ENCODE peak calls at places on chromosomes 6 and 20, in eight cellular contexts. E is PC-9; A is sigmoid colon; U is uterus; G is SJSA1; S is pancreas; D is effector memory CD4-positive, alpha-beta T cell; Q is transverse colon. L is an unnamed sample. For H3K4me1, the result is how much of the 10 kb centered on the place peaks cover.

GRCh38 chr6:84836366-84836765 is 72.0 kb upstream of the TBX18 start:
- DNase-seq in U (no peak), S (no peak), Q (no peak), D (no peak), G (no peak), E (no peak), A (no peak), L (no peak)

GRCh38 chr6:44333942-44334341 is 8.5 kb upstream of the SPATS1 start:
- DNase-seq in A (no peak), D (no peak), S (no peak), G (no peak), Q (no peak), E (no peak), U (no peak), L (no peak)

GRCh38 chr6:17536586-17536985 is 63.5 kb upstream of the FAM8A1 start:
- DNase-seq in G (no peak), D (no peak), Q (no peak), U (no peak), A (no peak), S (no peak), E (no peak), L (no peak)

GRCh38 chr20:33237989-33238388 is 2.2 kb downstream of the BPIFA1 start:
- DNase-seq in E (no peak), S (no peak), G (no peak), A (no peak), Q (no peak), D (no peak), U (no peak), L (no peak)

GRCh38 chr6:138818496-138819194 is 22.8 kb downstream of the ECT2L start:
- DNase-seq in Q (no peak), E (no peak), S (no peak), U (no peak), D (no peak), G (no peak), A (no peak), L (no peak)

GRCh38 chr20:58690851-58691250 is 1.7 kb upstream of the NPEPL1 start:
- DNase-seq in D (no peak), E (no peak), Q (no peak), S (no peak), A (no peak), U (peak), G (no peak), L (no peak)

GRCh38 chr6:51077967-51078518 is 259.4 kb downstream of the TFAP2B start:
- DNase-seq in A (no peak), S (no peak), D (no peak), G (no peak), E (no peak), U (no peak), Q (no peak), L (no peak)

GRCh38 chr6:14134211-14134910 is 16.8 kb downstream of the CD83 start:
- DNase-seq in G (no peak), Q (no peak), D (no peak), A (no peak), E (no peak), U (no peak), S (no peak), L (no peak)

GRCh38 chr6:125414507-125414906 is 112.7 kb upstream of the HDDC2 start:
- DNase-seq in E (no peak), S (no peak), D (no peak), A (no peak), G (no peak), Q (no peak), U (no peak), L (no peak)

GRCh38 chr6:134642217-134642616 is 307.7 kb downstream of the ALDH8A1 start:
- DNase-seq in Q (no peak), D (no peak), G (no peak), S (no peak), A (no peak), U (no peak), E (no peak), L (no peak)

GRCh38 chr6:109296305-109296915 is 85.9 kb downstream of the CD164 start:
- DNase-seq in Q (peak), G (no peak), E (no peak), S (no peak), A (no peak), D (no peak), U (no peak), L (no peak)

GRCh38 chr20:6976535-6976934 is 209.0 kb downstream of the BMP2 start:
- DNase-seq in U (no peak), A (no peak), S (no peak), Q (no peak), G (no peak), E (no peak), D (no peak), L (no peak)

GRCh38 chr20:51403465-51404220 is 138.9 kb downstream of the NFATC2 start:
- DNase-seq in Q (no peak), S (no peak), U (no peak), G (no peak), A (no peak), E (no peak), D (no peak), L (no peak)

GRCh38 chr20:20202793-20203192 is 150.5 kb downstream of the CFAP61 start:
- DNase-seq in U (no peak), S (no peak), D (no peak), E (no peak), Q (no peak), G (no peak), A (no peak), L (no peak)

GRCh38 chr6:9405825-9406224 is 970.5 kb upstream of the SLC35B3 start:
- DNase-seq in D (no peak), Q (no peak), S (no peak), E (peak), U (no peak), G (no peak), A (no peak), L (no peak)

GRCh38 chr20:46376196-46376785 is 30.1 kb downstream of the ELMO2 start:
- DNase-seq in Q (no peak), D (no peak), U (no peak), S (no peak), G (no peak), A (no peak), E (no peak), L (no peak)

GRCh38 chr6:47362857-47363461 is 53.3 kb upstream of the TNFRSF21 start:
- DNase-seq in U (no peak), D (no peak), E (no peak), Q (no peak), A (no peak), G (no peak), S (no peak), L (no peak)

GRCh38 chr6:11224252-11224965 is 8.1 kb downstream of the NEDD9 start:
- DNase-seq in E (no peak), U (no peak), D (peak), Q (no peak), A (no peak), S (no peak), G (no peak), L (peak)

GRCh38 chr6:163793584-163793983 is 379.1 kb downstream of the QKI start:
- DNase-seq in Q (no peak), G (no peak), A (no peak), D (no peak), S (no peak), U (no peak), E (no peak), L (no peak)

GRCh38 chr6:116629467-116630063 is 13.3 kb downstream of the RSPH4A start:
- DNase-seq in G (no peak), A (no peak), U (no peak), Q (no peak), D (no peak), E (no peak), S (no peak), L (no peak)

GRCh38 chr6:11403035-11403601 is 134.4 kb upstream of the TMEM170B start:
- DNase-seq in D (no peak), S (no peak), U (no peak), G (no peak), A (no peak), Q (no peak), E (no peak), L (no peak)

GRCh38 chr6:108561742-108562502 is 1.2 kb downstream of the FOXO3 start:
- DNase-seq in S (peak), Q (peak), G (peak), A (peak), U (no peak), D (no peak), E (peak), L (no peak)

GRCh38 chr20:50824137-50824536 is 29.3 kb downstream of the BCAS4 start:
- DNase-seq in A (peak), U (peak), D (no peak), Q (no peak), E (peak), S (no peak), G (no peak), L (no peak)

GRCh38 chr6:39791850-39792500 is at the start of gene DAAM2:
- DNase-seq in Q (peak), E (no peak), A (peak), U (peak), D (no peak), S (peak), G (no peak), L (no peak)

GRCh38 chr6:39794231-39794630 is 2.1 kb downstream of the DAAM2 start:
- DNase-seq in A (no peak), E (no peak), U (no peak), Q (no peak), S (no peak), G (no peak), D (no peak), L (no peak)

GRCh38 chr6:39792501-39793450 is 600 bp downstream of the DAAM2 start:
- DNase-seq in U (peak), D (no peak), E (no peak), G (peak), S (peak), Q (no peak), A (peak), L (no peak)

GRCh38 chr6:39791311-39791710 is 865 bp upstream of the DAAM2 start:
- DNase-seq in E (no peak), S (no peak), A (no peak), G (no peak), U (no peak), D (no peak), Q (no peak), L (no peak)

DNA sequence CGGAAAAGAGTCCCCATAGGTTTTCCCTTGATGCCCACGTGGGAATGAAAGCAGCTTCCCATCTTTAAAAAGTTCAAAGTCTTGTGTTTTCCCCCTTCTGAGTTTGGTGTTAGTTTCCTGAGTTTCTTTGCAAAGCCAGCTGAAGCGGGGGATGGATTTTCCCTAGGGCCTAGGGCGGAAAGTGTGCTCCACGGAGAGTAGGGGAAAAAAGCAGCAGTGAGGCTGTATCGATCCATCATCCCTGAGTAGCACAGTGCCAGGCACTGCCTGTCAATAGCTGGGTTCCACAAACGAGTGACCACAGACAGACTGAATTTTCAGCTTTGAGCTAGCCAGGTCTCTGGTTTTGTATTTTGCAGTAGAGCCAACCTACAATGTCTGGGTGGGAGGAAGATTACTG is 1.4 kb downstream of the DAAM2 start:
- DNase-seq in U (no peak), S (no peak), A (no peak), G (no peak), E (no peak), D (no peak), Q (no peak), L (no peak)
- H3K4me1 ChIP-seq in U (under half), S (under half), A (under half), G (under half), E (under half), D (under half), Q (under half), L (under half)

GRCh38 chr20:49091762-49092161 is 45.6 kb downstream of the CSE1L start:
- DNase-seq in S (no peak), U (no peak), D (no peak), E (no peak), Q (no peak), A (no peak), G (no peak), L (no peak)
- H3K4me1 ChIP-seq in S (under half), U (under half), D (under half), E (under half), Q (under half), A (under half), G (under half), L (under half)

GRCh38 chr20:38724603-38725457 is 544 bp downstream of the SLC32A1 start:
- DNase-seq in D (no peak), U (no peak), Q (no peak), G (no peak), A (no peak), S (peak), E (no peak), L (peak)

GRCh38 chr20:38723069-38723981 is 961 bp upstream of the SLC32A1 start:
- DNase-seq in Q (no peak), A (no peak), S (no peak), D (no peak), U (no peak), E (no peak), G (no peak), L (no peak)

GRCh38 chr20:38722708-38723068 is 1.6 kb upstream of the SLC32A1 start:
- DNase-seq in A (no peak), E (no peak), S (no peak), D (no peak), Q (no peak), U (no peak), G (no peak), L (no peak)

GRCh38 chr20:38725458-38725958 is 1.2 kb downstream of the SLC32A1 start:
- DNase-seq in U (no peak), S (no peak), G (no peak), A (no peak), D (no peak), E (no peak), Q (no peak), L (no peak)

GRCh38 chr20:38723982-38724602 is at the start of gene SLC32A1:
- DNase-seq in A (no peak), S (no peak), U (no peak), E (no peak), Q (no peak), D (no peak), G (no peak), L (no peak)
- H3K4me1 ChIP-seq in A (under half), S (under half), U (under half), E (under half), Q (under half), D (under half), G (under half), L (half or more)

GRCh38 chr6:20542927-20543602 is 8.8 kb downstream of the CDKAL1 start:
- DNase-seq in S (no peak), U (no peak), Q (no peak), D (no peak), G (no peak), E (no peak), A (no peak), L (no peak)

GRCh38 chr6:20548264-20548663 is 14.0 kb downstream of the CDKAL1 start:
- DNase-seq in A (no peak), D (no peak), E (no peak), S (no peak), U (no peak), G (no peak), Q (no peak), L (no peak)
- H3K4me1 ChIP-seq in A (under half), D (under half), E (under half), S (under half), U (under half), G (under half), Q (under half), L (under half)

L was measured in CD4-positive, alpha-beta memory T cell.